ENCODE peak calls at places on chromosomes 1 and 21, in five cellular contexts. S, B, P, N and D are unnamed samples.
A peak's percentile ranks its signal among the peaks of the same experiment; 100 is the strongest.

GRCh38 chr1:35449334-35450008 is 107.7 kb downstream of the KIAA0319L start:
- DNase-seq in S (no peak), B (no peak), P (peak; percentile 95), N (no peak), D (peak; percentile 89)

GRCh38 chr1:30911061-30911954 is 2.8 kb upstream of the SDC3 start:
- DNase-seq in S (peak; percentile 89), B (peak; percentile 90), P (peak; percentile 71), N (peak; percentile 71), D (peak; percentile 20)

GRCh38 chr1:35264861-35265260 is 3.6 kb upstream of the ZMYM4 start:
- DNase-seq in S (no peak), B (peak; percentile 27), P (peak; percentile 11), N (no peak), D (no peak)

GRCh38 chr1:225565845-225566244 is 87.1 kb downstream of the ENAH start:
- DNase-seq in S (peak; percentile 25), B (no peak), P (no peak), N (no peak), D (no peak)

GRCh38 chr1:209858561-209859103 is 30.9 kb downstream of the UTP25 start:
- DNase-seq in S (no peak), B (peak; percentile 51), P (no peak), N (no peak), D (no peak)

GRCh38 chr1:114564141-114564540 is 17.3 kb downstream of the BCAS2 start:
- DNase-seq in S (no peak), B (no peak), P (no peak), N (no peak), D (no peak)

GRCh38 chr21:46284077-46284644 is 1.2 kb downstream of the MCM3AP start:
- DNase-seq in S (no peak), B (no peak), P (no peak), N (no peak), D (no peak)

GRCh38 chr1:61208172-61208571 is 125.8 kb downstream of the NFIA start:
- DNase-seq in S (no peak), B (no peak), P (no peak), N (no peak), D (no peak)

GRCh38 chr1:112911506-112911905 is 44.5 kb downstream of the SLC16A1 start:
- DNase-seq in S (no peak), B (no peak), P (no peak), N (no peak), D (no peak)

GRCh38 chr1:46333300-46334029 is 7.1 kb upstream of the NSUN4 start:
- DNase-seq in S (no peak), B (peak; percentile 66), P (peak; percentile 29), N (no peak), D (no peak)

GRCh38 chr21:44322621-44323325 is 16.4 kb downstream of the CFAP410 start:
- DNase-seq in S (no peak), B (no peak), P (no peak), N (no peak), D (no peak)

GRCh38 chr1:116465845-116466685 is 93.0 kb downstream of the ATP1A1 start:
- DNase-seq in S (no peak), B (no peak), P (no peak), N (no peak), D (no peak)

GRCh38 chr1:32242341-32242851 is 4.6 kb upstream of the FAM167B start:
- DNase-seq in S (peak; percentile 28), B (peak; percentile 50), P (no peak), N (peak; percentile 18), D (no peak)

GRCh38 chr1:14561014-14561693 is 37.3 kb upstream of the KAZN start:
- DNase-seq in S (no peak), B (no peak), P (no peak), N (no peak), D (no peak)

GRCh38 chr1:169312084-169312954 is 55.3 kb downstream of the NME7 start:
- DNase-seq in S (no peak), B (no peak), P (peak; percentile 98), N (no peak), D (peak; percentile 84)

GRCh38 chr1:168328965-168329364 is 48.3 kb downstream of the TBX19 start:
- DNase-seq in S (no peak), B (no peak), P (no peak), N (no peak), D (no peak)

GRCh38 chr1:112905420-112906154 is 50.4 kb downstream of the SLC16A1 start:
- DNase-seq in S (no peak), B (no peak), P (no peak), N (no peak), D (no peak)

GRCh38 chr21:45954271-45954670 is 27.3 kb upstream of the COL6A1 start:
- DNase-seq in S (no peak), B (peak; percentile 61), P (peak; percentile 32), N (no peak), D (no peak)

GRCh38 chr1:235784950-235785349 is 81.8 kb downstream of the LYST start:
- DNase-seq in S (no peak), B (no peak), P (no peak), N (no peak), D (no peak)

GRCh38 chr1:9590945-9591668 is 2.4 kb downstream of the TMEM201 start:
- DNase-seq in S (no peak), B (no peak), P (no peak), N (no peak), D (no peak)

GRCh38 chr1:227223407-227223806 is 94.9 kb downstream of the CDC42BPA start:
- DNase-seq in S (no peak), B (no peak), P (no peak), N (no peak), D (no peak)

GRCh38 chr1:227214170-227214569 is 104.1 kb downstream of the CDC42BPA start:
- DNase-seq in S (no peak), B (no peak), P (no peak), N (no peak), D (no peak)

GRCh38 chr1:227215863-227216510 is 102.3 kb downstream of the CDC42BPA start:
- DNase-seq in S (no peak), B (no peak), P (no peak), N (no peak), D (no peak)

GRCh38 chr1:227218870-227219578 is 99.3 kb downstream of the CDC42BPA start:
- DNase-seq in S (no peak), B (no peak), P (no peak), N (no peak), D (no peak)

DNA sequence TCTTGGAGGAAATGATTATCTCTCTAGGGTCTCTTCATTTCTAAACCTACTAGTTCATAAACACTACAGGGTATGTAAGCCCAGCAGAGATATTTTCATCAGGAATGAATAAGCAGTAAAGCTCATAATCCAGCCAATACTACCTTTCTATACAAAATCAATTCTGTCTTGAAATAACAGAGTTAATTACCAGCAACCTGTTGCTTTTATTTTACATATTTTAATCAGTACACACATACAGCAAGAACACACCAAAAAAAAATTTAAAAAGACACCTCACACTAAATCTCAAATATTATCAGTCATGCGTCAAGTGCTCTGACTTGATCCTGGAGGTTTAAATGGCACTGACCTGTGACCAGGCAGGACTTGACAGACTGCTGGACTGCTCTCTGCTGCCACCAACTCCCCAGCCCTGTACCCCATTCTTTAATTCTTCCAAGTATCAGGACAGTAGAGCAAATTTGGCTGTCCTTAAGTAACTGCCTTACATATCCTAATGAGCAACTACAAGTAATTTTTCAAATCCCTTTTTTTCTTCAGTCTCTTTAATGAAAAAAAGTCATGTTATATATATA is 98.5 kb downstream of the CDC42BPA start:
- DNase-seq in S (no peak), B (no peak), P (no peak), N (no peak), D (no peak)
- H3K27ac ChIP-seq in S (no peak overlapping the region), B (no peak overlapping the region), P (no peak overlapping the region), N (no peak overlapping the region), D (no peak overlapping the region)

DNA sequence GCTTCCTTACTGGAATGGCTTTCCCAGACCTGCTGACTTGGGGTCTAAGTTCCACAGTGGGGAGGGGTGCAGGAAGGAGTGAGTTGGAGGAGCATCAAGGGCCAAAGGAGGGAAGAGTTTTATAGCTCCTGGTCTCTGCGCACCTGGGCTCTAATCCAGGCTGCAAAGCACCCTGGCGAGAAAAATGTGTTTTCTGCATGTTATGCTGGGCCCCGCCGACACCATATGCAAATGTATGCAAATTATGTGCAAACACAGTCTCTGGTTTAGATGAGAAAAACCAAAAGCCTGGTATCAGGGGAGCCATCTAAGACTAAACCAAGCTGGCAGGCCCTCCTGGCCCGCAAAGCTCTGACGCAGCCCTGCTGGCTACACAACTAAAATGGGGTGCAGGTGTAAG is 95.0 kb downstream of the VWA5B1 start:
- DNase-seq in S (no peak), B (no peak), P (no peak), N (no peak), D (no peak)
- H3K27ac ChIP-seq in S (no peak overlapping the region), B (no peak overlapping the region), P (no peak overlapping the region), N (no peak overlapping the region), D (no peak overlapping the region)

DNA sequence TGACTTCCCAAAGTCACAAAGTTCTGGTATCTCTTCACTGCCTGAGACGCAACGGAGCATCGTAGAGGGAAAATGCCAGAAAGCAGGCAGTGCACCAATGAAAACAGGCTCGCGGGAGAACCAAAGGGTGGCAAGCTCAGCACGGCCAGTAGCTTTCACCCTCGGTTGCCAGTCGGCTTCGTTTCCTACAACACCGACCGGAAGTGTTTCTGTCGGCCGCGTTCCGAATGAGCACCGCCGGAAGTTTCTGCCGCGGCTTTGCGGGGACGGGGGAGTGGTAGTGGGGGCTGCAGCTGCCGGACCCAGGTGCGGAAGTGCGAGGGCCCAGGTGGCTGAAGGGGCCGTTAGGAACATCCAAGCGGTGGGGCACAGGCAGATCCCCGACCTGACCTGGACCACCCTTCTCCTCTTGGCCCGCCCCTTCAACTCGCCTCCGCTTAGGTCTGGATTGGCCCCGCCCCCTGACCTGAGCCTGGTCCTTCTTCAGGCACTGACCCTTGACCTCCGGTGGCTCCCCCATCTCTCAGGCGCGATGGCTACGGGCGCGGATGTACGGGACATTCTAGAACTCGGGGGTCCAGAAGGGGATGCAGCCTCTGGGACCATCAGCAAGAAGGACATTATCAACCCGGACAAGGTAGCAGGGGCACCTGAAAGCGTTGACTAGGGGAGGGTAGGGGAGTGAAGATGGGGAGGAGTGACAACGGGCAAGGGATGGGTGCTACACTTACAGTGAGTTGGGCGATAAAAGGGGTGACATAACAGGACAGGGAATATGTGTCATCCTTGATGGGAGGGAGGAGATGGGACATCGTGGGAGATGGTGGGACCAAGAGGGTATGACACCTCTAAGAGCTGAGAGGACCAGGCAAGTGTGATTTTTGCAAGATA is at the start of gene DMAP1:
- DNase-seq in S (peak; percentile 79), B (peak; percentile 89), P (peak; percentile 67), N (peak; percentile 82), D (peak; percentile 16)
- H3K27ac ChIP-seq in S (peak within 1 kb of the TSS; percentile 78), B (no peak within 1 kb of the TSS), P (peak within 1 kb of the TSS; percentile 57), N (peak within 1 kb of the TSS; percentile 85), D (peak within 1 kb of the TSS; percentile 8)

DNA sequence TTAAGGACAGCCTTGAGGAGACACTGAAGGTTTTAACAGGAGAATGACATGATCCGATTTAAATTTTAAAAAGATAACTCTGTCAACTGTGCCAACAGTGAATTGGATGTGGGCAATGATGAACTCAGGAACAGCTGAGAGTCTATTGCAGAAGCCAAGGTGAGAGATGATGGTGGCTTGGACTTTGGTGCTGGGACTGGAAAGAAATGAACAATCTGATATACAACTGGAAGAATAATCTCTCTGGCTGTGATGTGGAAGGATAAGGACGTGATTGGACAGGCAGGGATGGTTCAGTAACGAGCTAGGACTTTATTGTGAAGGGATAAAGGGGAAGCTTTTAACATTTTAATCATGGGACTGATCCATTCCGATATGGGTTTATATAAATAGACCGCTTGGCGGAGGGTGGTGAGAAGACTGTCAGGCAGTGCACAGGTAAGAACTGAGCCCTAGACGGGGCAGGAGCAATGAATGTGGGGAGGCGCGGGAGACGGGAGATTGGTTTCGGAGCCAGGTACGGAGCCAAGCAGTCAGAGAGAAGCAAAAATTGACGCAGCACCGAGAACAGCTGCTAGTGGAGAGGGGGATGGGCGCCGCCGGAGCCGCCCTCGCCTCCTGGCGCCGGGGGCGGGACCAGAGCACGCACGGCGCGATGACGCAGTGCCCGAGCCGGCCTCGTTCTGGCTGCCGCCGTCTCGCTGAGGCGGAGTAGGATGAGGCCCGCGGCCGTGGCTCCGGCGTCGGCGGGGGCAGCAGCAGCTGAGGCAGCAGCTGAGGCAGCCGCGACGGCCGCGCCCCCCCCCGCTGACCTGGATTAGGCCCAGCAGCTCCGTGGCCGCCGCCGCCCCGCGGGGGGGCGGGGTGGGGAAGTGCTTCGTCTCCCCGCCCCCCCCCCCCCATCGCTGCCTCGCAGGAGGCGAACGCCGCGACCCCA is at the start of gene RNF11:
- DNase-seq in S (peak; percentile 95), B (peak; percentile 89), P (peak; percentile 85), N (peak; percentile 82), D (peak; percentile 41)
- H3K27ac ChIP-seq in S (peak within 1 kb of the TSS; percentile 97), B (no peak within 1 kb of the TSS), P (peak within 1 kb of the TSS; percentile 86), N (peak within 1 kb of the TSS; percentile 88), D (peak within 1 kb of the TSS; percentile 92)